ENCODE peak calls at places on chromosomes 13 and 19, in nine cellular contexts. D is PC-3; V is H9; H is HCT116; G is astrocyte; P is prostate gland; F is naive thymus-derived CD4-positive, alpha-beta T cell; R is foreskin keratinocyte; J is tibial artery. U is an unnamed sample. For H3K4me1, the result is how much of the 10 kb centered on the place peaks cover.

GRCh38 chr13:74219571-74219970 is 85.4 kb upstream of the KLF12 start:
- DNase-seq in D (no peak), V (no peak), H (no peak), G (peak), P (no peak), F (no peak), R (no peak), J (no peak), U (no peak)

GRCh38 chr13:38637576-38637975 is 49.3 kb upstream of the FREM2 start:
- DNase-seq in D (peak), V (no peak), H (no peak), G (no peak), P (no peak), F (no peak), R (no peak), J (no peak), U (no peak)

GRCh38 chr19:41192574-41193419 is at the start of gene CYP2S1:
- DNase-seq in D (peak), V (peak), H (peak), G (no peak), P (no peak), F (no peak), R (no peak), J (no peak), U (no peak)

GRCh38 chr19:6694147-6694815 is 24.3 kb upstream of the TNFSF14 start:
- DNase-seq in D (no peak), V (no peak), H (peak), G (no peak), P (no peak), F (no peak), R (no peak), J (no peak), U (no peak)

GRCh38 chr13:36282818-36283432 is 14.7 kb downstream of the CCDC169 start:
- DNase-seq in D (peak), V (no peak), H (peak), G (peak), P (no peak), F (no peak), R (no peak), J (no peak), U (no peak)

GRCh38 chr13:74132152-74132767 is 1.9 kb downstream of the KLF12 start:
- DNase-seq in D (peak), V (no peak), H (no peak), G (peak), P (no peak), F (peak), R (no peak), J (no peak), U (no peak)

GRCh38 chr19:28208745-28209144 is 1004.2 kb downstream of the UQCRFS1 start:
- DNase-seq in D (no peak), V (peak), H (no peak), G (peak), P (no peak), F (no peak), R (no peak), J (no peak), U (no peak)

GRCh38 chr13:31029129-31029528 is 96.7 kb downstream of the TEX26 start:
- DNase-seq in D (no peak), V (no peak), H (no peak), G (no peak), P (no peak), F (no peak), R (no peak), J (no peak), U (no peak)

GRCh38 chr19:21593934-21594844 is 88.8 kb downstream of the ZNF429 start:
- DNase-seq in D (no peak), V (no peak), H (no peak), G (no peak), P (no peak), F (no peak), R (no peak), J (peak), U (no peak)

GRCh38 chr13:35957174-35957867 is 173.9 kb downstream of the DCLK1 start:
- DNase-seq in D (peak), V (no peak), H (no peak), G (no peak), P (no peak), F (no peak), R (no peak), J (no peak), U (no peak)

GRCh38 chr13:58960909-58961308 is 1202.8 kb downstream of the DIAPH3 start:
- DNase-seq in D (peak), V (no peak), H (no peak), G (peak), P (no peak), F (no peak), R (no peak), J (no peak), U (no peak)

GRCh38 chr19:4970558-4971423 is 1.9 kb downstream of the KDM4B start:
- DNase-seq in D (peak), V (no peak), H (no peak), G (no peak), P (no peak), F (no peak), R (no peak), J (no peak), U (no peak)

GRCh38 chr13:91405240-91405639 is 6.8 kb downstream of the GPC5 start:
- DNase-seq in D (no peak), V (no peak), H (no peak), G (no peak), P (no peak), F (no peak), R (no peak), J (no peak), U (no peak)

GRCh38 chr13:30978981-30979956 is 46.8 kb downstream of the TEX26 start:
- DNase-seq in D (peak), V (peak), H (peak), G (no peak), P (no peak), F (no peak), R (no peak), J (no peak), U (peak)

GRCh38 chr19:32407004-32407992 is 1.7 kb downstream of the DPY19L3 start:
- DNase-seq in D (peak), V (no peak), H (no peak), G (peak), P (peak), F (no peak), R (no peak), J (peak), U (peak)

GRCh38 chr13:25171170-25171516 is 945 bp downstream of the AMER2 start:
- DNase-seq in D (no peak), V (no peak), H (no peak), G (no peak), P (no peak), F (no peak), R (no peak), J (no peak), U (no peak)

GRCh38 chr19:13705201-13705600 is 59.1 kb upstream of the MRI1 start:
- DNase-seq in D (no peak), V (no peak), H (no peak), G (no peak), P (no peak), F (no peak), R (no peak), J (no peak), U (no peak)
- H3K4me1 ChIP-seq in D (under half), V (under half), H (under half), G (under half), P (under half), F (under half), R (under half), J (under half), U (under half)

GRCh38 chr19:47351545-47351944 is 2.4 kb downstream of the DHX34 start:
- DNase-seq in D (peak), V (peak), H (peak), G (peak), P (no peak), F (no peak), R (no peak), J (no peak), U (no peak)

GRCh38 chr19:47350599-47350998 is 1.5 kb downstream of the DHX34 start:
- DNase-seq in D (no peak), V (no peak), H (no peak), G (no peak), P (no peak), F (no peak), R (no peak), J (no peak), U (no peak)

GRCh38 chr19:47356900-47357299 is 7.8 kb downstream of the DHX34 start:
- DNase-seq in D (peak), V (no peak), H (no peak), G (no peak), P (no peak), F (no peak), R (no peak), J (no peak), U (no peak)

GRCh38 chr19:47352095-47352494 is 3.0 kb downstream of the DHX34 start:
- DNase-seq in D (no peak), V (no peak), H (no peak), G (no peak), P (no peak), F (no peak), R (no peak), J (no peak), U (no peak)

GRCh38 chr19:47353307-47353712 is 4.2 kb downstream of the DHX34 start:
- DNase-seq in D (no peak), V (no peak), H (no peak), G (no peak), P (no peak), F (no peak), R (no peak), J (no peak), U (no peak)
- H3K27ac ChIP-seq in D (no peak), V (no peak), H (no peak), G (no peak), P (no peak), F (no peak), R (no peak), J (no peak), U (no peak)

DNA sequence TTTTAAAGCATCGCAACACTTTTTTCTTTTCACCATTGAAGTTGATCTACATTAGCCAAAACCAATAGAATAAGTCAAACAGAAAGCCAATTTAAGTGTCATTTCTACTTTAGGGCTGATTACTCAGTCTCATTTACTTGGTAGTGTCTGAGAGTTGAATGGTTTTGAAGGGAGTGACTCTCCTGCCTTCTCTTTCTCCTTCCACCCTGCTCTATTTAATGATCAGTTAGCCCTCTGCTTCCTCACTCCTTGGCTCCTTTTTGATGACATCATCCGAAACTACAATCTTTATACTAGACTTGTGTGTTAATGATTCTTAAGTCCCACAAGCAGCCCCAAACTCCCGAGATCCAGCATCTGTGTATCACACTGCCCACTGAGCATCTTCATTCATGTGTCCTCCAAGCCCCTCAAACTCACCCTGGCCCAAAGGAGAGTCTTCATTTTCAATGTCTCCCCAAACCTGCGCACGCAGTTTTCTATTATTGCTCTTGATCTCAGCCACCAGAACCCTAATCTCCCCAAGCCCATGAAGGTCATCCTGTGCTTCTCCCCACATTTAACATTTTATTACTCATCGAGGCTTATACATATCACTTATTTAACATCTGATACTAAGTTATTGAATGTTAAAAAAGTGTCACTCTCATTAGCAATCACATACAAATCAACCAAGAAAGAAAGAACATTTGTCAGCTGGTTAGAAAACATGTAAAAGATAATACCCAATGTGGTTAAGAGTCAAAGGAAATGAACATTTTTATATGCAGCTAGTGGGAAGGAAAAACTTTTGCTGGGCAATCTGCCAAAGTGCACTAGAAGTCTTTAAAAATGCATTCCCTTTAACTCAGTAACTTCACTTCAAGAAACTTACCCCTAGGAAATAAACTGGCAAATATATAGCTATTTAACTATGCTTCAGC is 32.2 kb upstream of the ARGLU1 start:
- DNase-seq in D (peak), V (no peak), H (no peak), G (peak), P (no peak), F (peak), R (no peak), J (no peak), U (no peak)
- H3K4me1 ChIP-seq in D (under half), V (under half), H (under half), G (under half), P (under half), F (under half), R (under half), J (under half), U (under half)

GRCh38 chr19:1567848-1568227 is 287 bp downstream of the MEX3D start:
- DNase-seq in D (no peak), V (no peak), H (no peak), G (no peak), P (no peak), F (no peak), R (no peak), J (no peak), U (no peak)

GRCh38 chr19:1570836-1571235 is 2.7 kb upstream of the MEX3D start:
- DNase-seq in D (no peak), V (no peak), H (no peak), G (no peak), P (no peak), F (no peak), R (no peak), J (no peak), U (no peak)

GRCh38 chr19:1571358-1571757 is 3.2 kb upstream of the MEX3D start:
- DNase-seq in D (no peak), V (no peak), H (no peak), G (no peak), P (no peak), F (no peak), R (no peak), J (no peak), U (no peak)

GRCh38 chr19:1568320-1569019 is at the start of gene MEX3D:
- DNase-seq in D (peak), V (peak), H (no peak), G (peak), P (peak), F (peak), R (no peak), J (peak), U (no peak)

DNA sequence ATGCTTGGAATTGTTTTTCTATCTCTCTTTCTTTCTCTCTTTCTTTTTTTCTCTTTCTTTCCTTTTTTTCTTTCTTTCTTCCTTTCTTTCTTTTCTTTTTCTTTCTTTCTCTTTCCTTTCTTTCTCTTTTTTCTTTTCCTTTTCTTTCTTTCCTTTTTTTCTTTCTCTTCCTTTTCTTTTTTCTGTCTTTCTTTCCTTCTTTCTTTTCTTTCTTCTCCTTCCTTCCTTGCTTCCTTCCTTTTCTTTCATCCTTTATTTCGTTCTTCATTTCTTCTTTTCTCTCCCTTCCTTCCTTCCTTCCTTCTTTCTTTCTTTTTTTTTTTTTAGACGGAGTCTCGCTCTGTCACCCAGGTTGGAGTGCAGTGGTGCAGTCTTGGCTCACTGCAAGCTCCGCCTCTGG is 1.9 kb upstream of the MEX3D start:
- DNase-seq in D (no peak), V (no peak), H (no peak), G (no peak), P (no peak), F (no peak), R (no peak), J (no peak), U (no peak)
- H3K27ac ChIP-seq in D (no peak), V (no peak), H (no peak), G (no peak), P (no peak), F (no peak), R (no peak), J (no peak), U (no peak)

GRCh38 chr19:1065606-1066109 is 1.3 kb upstream of the ARHGAP45 start:
- DNase-seq in D (peak), V (no peak), H (peak), G (no peak), P (no peak), F (no peak), R (no peak), J (no peak), U (no peak)

GRCh38 chr19:1064661-1065605 is 2.0 kb upstream of the ARHGAP45 start:
- DNase-seq in D (peak), V (peak), H (peak), G (peak), P (peak), F (peak), R (no peak), J (peak), U (no peak)

GRCh38 chr19:1062387-1063029 is 4.5 kb upstream of the ARHGAP45 start:
- DNase-seq in D (no peak), V (peak), H (no peak), G (no peak), P (no peak), F (no peak), R (no peak), J (no peak), U (no peak)

GRCh38 chr19:1063030-1063908 is 3.7 kb upstream of the ARHGAP45 start:
- DNase-seq in D (peak), V (no peak), H (peak), G (no peak), P (no peak), F (peak), R (no peak), J (no peak), U (no peak)

DNA sequence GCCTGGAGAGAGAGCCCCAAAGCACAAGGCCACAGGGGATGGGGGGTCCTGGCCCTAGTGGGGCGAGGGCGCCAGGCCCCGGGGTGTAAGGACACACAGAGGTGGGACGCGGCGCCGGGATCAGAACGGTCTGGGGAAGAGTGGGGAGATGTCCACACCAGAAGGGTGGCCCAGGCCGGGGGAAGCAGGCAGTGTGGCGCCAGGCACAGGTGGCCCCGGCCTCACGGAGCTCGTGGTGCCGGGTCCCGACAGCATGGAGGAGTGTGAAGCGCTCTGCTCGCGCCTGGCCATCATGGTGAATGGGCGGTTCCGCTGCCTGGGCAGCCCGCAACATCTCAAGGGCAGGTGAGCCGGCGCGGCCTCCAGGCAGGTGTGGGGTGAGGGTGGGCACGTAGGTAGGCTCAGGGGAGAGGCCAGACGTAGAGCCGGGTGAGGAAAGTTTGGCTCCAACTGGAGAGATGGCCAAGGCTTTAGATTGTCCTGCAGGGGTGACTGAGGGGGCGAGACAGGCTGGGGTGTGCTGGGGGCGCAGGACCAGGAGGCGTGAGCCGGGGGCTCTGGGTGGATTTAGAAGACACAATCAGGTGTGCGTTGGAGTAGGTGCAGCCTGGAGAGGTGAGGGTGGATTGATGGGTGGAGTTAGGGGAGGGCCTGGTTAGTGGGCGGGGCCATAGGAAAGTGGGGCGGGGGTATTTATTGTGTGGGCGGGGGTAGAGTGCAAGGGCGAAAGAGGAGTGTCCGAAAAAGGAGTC is 2.9 kb upstream of the ARHGAP45 start:
- DNase-seq in D (peak), V (peak), H (no peak), G (no peak), P (no peak), F (no peak), R (no peak), J (no peak), U (no peak)
- H3K4me1 ChIP-seq in D (under half), V (under half), H (half or more), G (under half), P (under half), F (under half), R (under half), J (under half), U (under half)

GRCh38 chr13:98142427-98143156 is at the start of gene FARP1:
- DNase-seq in D (peak), V (peak), H (peak), G (peak), P (peak), F (no peak), R (peak), J (peak), U (no peak)

GRCh38 chr13:98141938-98142426 is 912 bp upstream of the FARP1 start:
- DNase-seq in D (no peak), V (peak), H (no peak), G (no peak), P (peak), F (no peak), R (no peak), J (peak), U (no peak)

GRCh38 chr13:98144501-98145350 is 1.8 kb downstream of the FARP1 start:
- DNase-seq in D (peak), V (peak), H (peak), G (peak), P (peak), F (no peak), R (peak), J (no peak), U (no peak)

GRCh38 chr13:98143601-98144500 is 957 bp downstream of the FARP1 start:
- DNase-seq in D (peak), V (no peak), H (no peak), G (peak), P (peak), F (no peak), R (peak), J (peak), U (no peak)

GRCh38 chr13:98143157-98143553 is 261 bp downstream of the FARP1 start:
- DNase-seq in D (no peak), V (peak), H (no peak), G (no peak), P (no peak), F (no peak), R (no peak), J (peak), U (no peak)
- H3K27ac ChIP-seq in D (no peak), V (no peak), H (peak), G (peak), P (peak), F (no peak), R (no peak), J (peak), U (peak)

GRCh38 chr19:17951151-17952040 is 15.5 kb upstream of the KCNN1 start:
- DNase-seq in D (no peak), V (peak), H (no peak), G (no peak), P (no peak), F (no peak), R (no peak), J (no peak), U (no peak)

GRCh38 chr19:17954401-17954800 is 12.5 kb upstream of the KCNN1 start:
- DNase-seq in D (no peak), V (no peak), H (no peak), G (no peak), P (no peak), F (no peak), R (no peak), J (no peak), U (no peak)

GRCh38 chr19:17952041-17952976 is 14.6 kb upstream of the KCNN1 start:
- DNase-seq in D (no peak), V (peak), H (no peak), G (no peak), P (no peak), F (no peak), R (no peak), J (no peak), U (no peak)

GRCh38 chr19:17953869-17954268 is 13.0 kb upstream of the KCNN1 start:
- DNase-seq in D (no peak), V (peak), H (no peak), G (no peak), P (no peak), F (no peak), R (no peak), J (no peak), U (no peak)

GRCh38 chr19:17953316-17953801 is 13.5 kb upstream of the KCNN1 start:
- DNase-seq in D (no peak), V (peak), H (no peak), G (no peak), P (no peak), F (no peak), R (no peak), J (no peak), U (no peak)
- H3K4me1 ChIP-seq in D (under half), V (under half), H (under half), G (under half), P (under half), F (under half), R (under half), J (under half), U (under half)

GRCh38 chr19:19260417-19260816 is 12.7 kb downstream of the TM6SF2 start:
- DNase-seq in D (no peak), V (no peak), H (no peak), G (no peak), P (no peak), F (no peak), R (no peak), J (no peak), U (no peak)

GRCh38 chr19:19262190-19263057 is 10.7 kb downstream of the TM6SF2 start:
- DNase-seq in D (no peak), V (peak), H (no peak), G (no peak), P (no peak), F (no peak), R (no peak), J (no peak), U (no peak)

GRCh38 chr19:19259741-19260140 is 13.4 kb downstream of the TM6SF2 start:
- DNase-seq in D (peak), V (peak), H (peak), G (peak), P (no peak), F (no peak), R (peak), J (no peak), U (no peak)

GRCh38 chr19:19260842-19261241 is 12.3 kb downstream of the TM6SF2 start:
- DNase-seq in D (no peak), V (no peak), H (no peak), G (no peak), P (no peak), F (no peak), R (no peak), J (no peak), U (no peak)

GRCh38 chr19:19261350-19262189 is 11.5 kb downstream of the TM6SF2 start:
- DNase-seq in D (no peak), V (peak), H (no peak), G (no peak), P (no peak), F (no peak), R (no peak), J (no peak), U (no peak)
- H3K27ac ChIP-seq in D (no peak), V (no peak), H (no peak), G (no peak), P (no peak), F (no peak), R (no peak), J (no peak), U (no peak)